ENCODE peak calls at places on chromosomes 13 and 19, in eight cellular contexts. One of them, this sample, is unnamed.

GRCh38 chr19:13843104-13843921 is 33.6 kb upstream of the NANOS3 start:
- DNase-seq in tibial nerve: no peak
- DNase-seq in body of pancreas: peak
- DNase-seq in GM12891: no peak
- DNase-seq in A549: peak
- DNase-seq in endothelial cell of umbilical vein: peak
- DNase-seq in esophagus squamous epithelium: no peak
- DNase-seq in stomach: peak
- DNase-seq in this sample: no peak

GRCh38 chr13:94435604-94436226 is 43.8 kb downstream of the DCT start:
- DNase-seq in tibial nerve: no peak
- DNase-seq in body of pancreas: no peak
- DNase-seq in GM12891: no peak
- DNase-seq in A549: peak
- DNase-seq in endothelial cell of umbilical vein: peak
- DNase-seq in esophagus squamous epithelium: no peak
- DNase-seq in stomach: no peak
- DNase-seq in this sample: peak

GRCh38 chr19:45847661-45848060 is 15.3 kb downstream of the SYMPK start:
- DNase-seq in tibial nerve: no peak
- DNase-seq in body of pancreas: no peak
- DNase-seq in GM12891: no peak
- DNase-seq in A549: no peak
- DNase-seq in endothelial cell of umbilical vein: no peak
- DNase-seq in esophagus squamous epithelium: no peak
- DNase-seq in stomach: no peak
- DNase-seq in this sample: no peak

GRCh38 chr19:29967623-29968022 is 25.6 kb downstream of the URI1 start:
- DNase-seq in tibial nerve: no peak
- DNase-seq in body of pancreas: no peak
- DNase-seq in GM12891: no peak
- DNase-seq in A549: no peak
- DNase-seq in endothelial cell of umbilical vein: no peak
- DNase-seq in esophagus squamous epithelium: no peak
- DNase-seq in stomach: no peak
- DNase-seq in this sample: peak

GRCh38 chr19:19262190-19263057 is 10.7 kb downstream of the TM6SF2 start:
- DNase-seq in tibial nerve: no peak
- DNase-seq in body of pancreas: no peak
- DNase-seq in GM12891: peak
- DNase-seq in A549: no peak
- DNase-seq in endothelial cell of umbilical vein: no peak
- DNase-seq in esophagus squamous epithelium: no peak
- DNase-seq in stomach: no peak
- DNase-seq in this sample: peak

GRCh38 chr13:51262501-51263211 is 40.5 kb downstream of the FAM124A start:
- DNase-seq in tibial nerve: no peak
- DNase-seq in body of pancreas: no peak
- DNase-seq in GM12891: no peak
- DNase-seq in A549: no peak
- DNase-seq in endothelial cell of umbilical vein: no peak
- DNase-seq in esophagus squamous epithelium: no peak
- DNase-seq in stomach: no peak
- DNase-seq in this sample: peak

GRCh38 chr19:57664269-57665127 is 4.2 kb upstream of the ZSCAN4 start:
- DNase-seq in tibial nerve: no peak
- DNase-seq in body of pancreas: peak
- DNase-seq in GM12891: peak
- DNase-seq in A549: no peak
- DNase-seq in endothelial cell of umbilical vein: peak
- DNase-seq in esophagus squamous epithelium: no peak
- DNase-seq in stomach: peak
- DNase-seq in this sample: peak

GRCh38 chr19:13825489-13826475 is 30.5 kb downstream of the ZSWIM4 start:
- DNase-seq in tibial nerve: no peak
- DNase-seq in body of pancreas: no peak
- DNase-seq in GM12891: no peak
- DNase-seq in A549: peak
- DNase-seq in endothelial cell of umbilical vein: no peak
- DNase-seq in esophagus squamous epithelium: no peak
- DNase-seq in stomach: no peak
- DNase-seq in this sample: peak

GRCh38 chr19:52221831-52222375 is 32.1 kb downstream of the PPP2R1A start:
- DNase-seq in tibial nerve: no peak
- DNase-seq in body of pancreas: no peak
- DNase-seq in GM12891: no peak
- DNase-seq in A549: no peak
- DNase-seq in endothelial cell of umbilical vein: no peak
- DNase-seq in esophagus squamous epithelium: no peak
- DNase-seq in stomach: no peak
- DNase-seq in this sample: no peak

GRCh38 chr13:36362251-36362650 is 16.1 kb upstream of the SPART start:
- DNase-seq in tibial nerve: no peak
- DNase-seq in body of pancreas: no peak
- DNase-seq in GM12891: no peak
- DNase-seq in A549: peak
- DNase-seq in endothelial cell of umbilical vein: no peak
- DNase-seq in esophagus squamous epithelium: no peak
- DNase-seq in stomach: no peak
- DNase-seq in this sample: peak

GRCh38 chr13:71979616-71980015 is 112.6 kb upstream of the DACH1 start:
- DNase-seq in tibial nerve: no peak
- DNase-seq in body of pancreas: peak
- DNase-seq in GM12891: no peak
- DNase-seq in A549: peak
- DNase-seq in endothelial cell of umbilical vein: peak
- DNase-seq in esophagus squamous epithelium: no peak
- DNase-seq in stomach: no peak
- DNase-seq in this sample: peak

GRCh38 chr13:41981961-41982723 is 21.2 kb upstream of the VWA8 start:
- DNase-seq in tibial nerve: no peak
- DNase-seq in body of pancreas: no peak
- DNase-seq in GM12891: no peak
- DNase-seq in A549: no peak
- DNase-seq in endothelial cell of umbilical vein: no peak
- DNase-seq in esophagus squamous epithelium: no peak
- DNase-seq in stomach: no peak
- DNase-seq in this sample: no peak

GRCh38 chr13:79423801-79424642 is 18.0 kb upstream of the RBM26 start:
- DNase-seq in tibial nerve: no peak
- DNase-seq in body of pancreas: peak
- DNase-seq in GM12891: no peak
- DNase-seq in A549: peak
- DNase-seq in endothelial cell of umbilical vein: peak
- DNase-seq in esophagus squamous epithelium: no peak
- DNase-seq in stomach: no peak
- DNase-seq in this sample: peak

GRCh38 chr19:53467138-53467502 is 413 bp upstream of the ZNF813 start:
- DNase-seq in tibial nerve: no peak
- DNase-seq in body of pancreas: no peak
- DNase-seq in GM12891: peak
- DNase-seq in A549: no peak
- DNase-seq in endothelial cell of umbilical vein: no peak
- DNase-seq in esophagus squamous epithelium: no peak
- DNase-seq in stomach: no peak
- DNase-seq in this sample: no peak

GRCh38 chr13:110394371-110394841 is 87.3 kb downstream of the COL4A2 start:
- DNase-seq in tibial nerve: no peak
- DNase-seq in body of pancreas: no peak
- DNase-seq in GM12891: no peak
- DNase-seq in A549: no peak
- DNase-seq in endothelial cell of umbilical vein: no peak
- DNase-seq in esophagus squamous epithelium: no peak
- DNase-seq in stomach: no peak
- DNase-seq in this sample: no peak

GRCh38 chr13:111486801-111487200 is 166.4 kb downstream of the TEX29 start:
- DNase-seq in tibial nerve: no peak
- DNase-seq in body of pancreas: no peak
- DNase-seq in GM12891: no peak
- DNase-seq in A549: no peak
- DNase-seq in endothelial cell of umbilical vein: no peak
- DNase-seq in esophagus squamous epithelium: no peak
- DNase-seq in stomach: peak
- DNase-seq in this sample: no peak

GRCh38 chr13:49649244-49649962 is 21.1 kb downstream of the ARL11 start:
- DNase-seq in tibial nerve: no peak
- DNase-seq in body of pancreas: no peak
- DNase-seq in GM12891: no peak
- DNase-seq in A549: peak
- DNase-seq in endothelial cell of umbilical vein: peak
- DNase-seq in esophagus squamous epithelium: no peak
- DNase-seq in stomach: no peak
- DNase-seq in this sample: no peak

DNA sequence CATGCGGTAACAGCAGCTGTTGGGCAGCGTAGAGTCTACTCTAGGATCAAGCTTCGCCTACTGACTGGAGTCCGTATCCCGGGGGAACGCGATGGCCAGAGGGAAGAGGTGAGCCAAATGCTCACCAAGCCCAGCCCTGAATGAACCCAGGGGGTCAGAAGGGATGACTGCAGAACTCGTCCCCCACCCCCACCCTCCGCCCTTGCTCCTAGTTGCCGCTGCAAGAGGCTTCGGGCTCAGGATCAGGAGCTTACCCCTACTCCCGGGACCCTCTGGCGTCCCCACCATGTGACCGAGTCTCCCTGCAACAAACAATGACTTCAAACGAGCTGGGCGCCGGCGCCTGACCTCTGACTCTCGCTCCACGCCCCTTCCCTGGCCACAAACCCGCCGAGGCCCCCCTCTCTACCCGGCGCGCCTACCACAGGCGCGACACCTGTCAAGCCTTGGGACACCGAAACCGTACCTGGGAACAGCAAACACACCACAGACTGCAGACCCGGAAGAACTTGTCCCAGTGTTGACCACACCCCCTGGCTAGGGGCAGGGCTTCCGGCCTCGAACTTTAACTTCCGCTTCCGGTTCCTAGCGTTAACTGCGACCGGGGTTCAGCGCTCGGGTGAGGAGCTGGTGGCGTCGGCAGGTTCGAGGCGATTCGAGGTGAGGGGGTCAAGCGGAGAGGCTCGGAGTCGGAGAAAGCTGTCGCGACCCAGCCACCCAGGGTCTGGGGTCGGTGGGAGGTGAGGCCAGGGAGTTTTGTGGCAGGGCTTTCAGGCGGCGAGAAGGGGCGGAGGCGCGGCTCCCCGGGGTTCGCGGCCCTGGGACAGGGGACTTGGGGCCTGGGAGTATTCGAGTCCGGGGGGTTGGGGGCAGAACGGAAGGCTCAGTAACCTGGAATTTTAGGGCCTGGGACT is at the start of gene UBL5:
- DNase-seq in tibial nerve: peak
- DNase-seq in body of pancreas: peak
- DNase-seq in GM12891: peak
- DNase-seq in A549: peak
- DNase-seq in endothelial cell of umbilical vein: peak
- DNase-seq in esophagus squamous epithelium: peak
- DNase-seq in stomach: peak
- DNase-seq in this sample: peak
- TF ChIP-seq POLR2A in tibial nerve: peak
- TF ChIP-seq POLR2A in body of pancreas: peak
- TF ChIP-seq POLR2A in GM12891: peak
- TF ChIP-seq POLR2A in A549: peak
- TF ChIP-seq POLR2A in endothelial cell of umbilical vein: peak
- TF ChIP-seq POLR2A in esophagus squamous epithelium: peak
- TF ChIP-seq POLR2A in stomach: no peak
- TF ChIP-seq POLR2A in this sample: peak

DNA sequence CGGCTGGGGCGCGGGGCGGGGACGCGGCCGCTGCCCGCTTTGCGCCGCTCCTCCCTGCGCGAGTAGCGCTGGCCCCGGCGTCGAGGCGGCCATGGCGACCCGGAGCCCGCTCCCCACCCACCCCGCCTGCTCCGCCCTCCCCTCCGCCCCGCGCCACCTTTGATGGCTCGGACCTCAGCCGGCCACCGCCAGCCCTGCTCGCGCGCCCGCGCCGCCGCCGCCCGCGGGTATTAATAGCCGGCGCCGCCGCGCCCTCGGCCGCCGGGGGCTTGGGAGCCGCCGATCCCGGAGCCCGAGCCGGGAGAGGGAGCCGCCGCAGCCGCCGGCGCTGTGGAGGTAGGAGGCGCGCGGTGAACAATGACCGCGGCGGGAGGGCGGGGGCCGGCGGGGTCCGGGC is 261 bp downstream of the FARP1 start:
- DNase-seq in tibial nerve: no peak
- DNase-seq in body of pancreas: no peak
- DNase-seq in GM12891: no peak
- DNase-seq in A549: no peak
- DNase-seq in endothelial cell of umbilical vein: no peak
- DNase-seq in esophagus squamous epithelium: no peak
- DNase-seq in stomach: no peak
- DNase-seq in this sample: no peak
- TF ChIP-seq POLR2A in tibial nerve: no peak
- TF ChIP-seq POLR2A in body of pancreas: no peak
- TF ChIP-seq POLR2A in GM12891: no peak
- TF ChIP-seq POLR2A in A549: peak
- TF ChIP-seq POLR2A in endothelial cell of umbilical vein: no peak
- TF ChIP-seq POLR2A in esophagus squamous epithelium: no peak
- TF ChIP-seq POLR2A in stomach: no peak
- TF ChIP-seq POLR2A in this sample: no peak

GRCh38 chr19:3176715-3177501 is 1.7 kb upstream of the S1PR4 start:
- DNase-seq in tibial nerve: no peak
- DNase-seq in body of pancreas: no peak
- DNase-seq in GM12891: no peak
- DNase-seq in A549: peak
- DNase-seq in endothelial cell of umbilical vein: no peak
- DNase-seq in esophagus squamous epithelium: no peak
- DNase-seq in stomach: peak
- DNase-seq in this sample: peak
- TF ChIP-seq POLR2A in tibial nerve: no peak
- TF ChIP-seq POLR2A in body of pancreas: no peak
- TF ChIP-seq POLR2A in GM12891: no peak
- TF ChIP-seq POLR2A in A549: no peak
- TF ChIP-seq POLR2A in endothelial cell of umbilical vein: no peak
- TF ChIP-seq POLR2A in esophagus squamous epithelium: peak
- TF ChIP-seq POLR2A in stomach: no peak
- TF ChIP-seq POLR2A in this sample: no peak

DNA sequence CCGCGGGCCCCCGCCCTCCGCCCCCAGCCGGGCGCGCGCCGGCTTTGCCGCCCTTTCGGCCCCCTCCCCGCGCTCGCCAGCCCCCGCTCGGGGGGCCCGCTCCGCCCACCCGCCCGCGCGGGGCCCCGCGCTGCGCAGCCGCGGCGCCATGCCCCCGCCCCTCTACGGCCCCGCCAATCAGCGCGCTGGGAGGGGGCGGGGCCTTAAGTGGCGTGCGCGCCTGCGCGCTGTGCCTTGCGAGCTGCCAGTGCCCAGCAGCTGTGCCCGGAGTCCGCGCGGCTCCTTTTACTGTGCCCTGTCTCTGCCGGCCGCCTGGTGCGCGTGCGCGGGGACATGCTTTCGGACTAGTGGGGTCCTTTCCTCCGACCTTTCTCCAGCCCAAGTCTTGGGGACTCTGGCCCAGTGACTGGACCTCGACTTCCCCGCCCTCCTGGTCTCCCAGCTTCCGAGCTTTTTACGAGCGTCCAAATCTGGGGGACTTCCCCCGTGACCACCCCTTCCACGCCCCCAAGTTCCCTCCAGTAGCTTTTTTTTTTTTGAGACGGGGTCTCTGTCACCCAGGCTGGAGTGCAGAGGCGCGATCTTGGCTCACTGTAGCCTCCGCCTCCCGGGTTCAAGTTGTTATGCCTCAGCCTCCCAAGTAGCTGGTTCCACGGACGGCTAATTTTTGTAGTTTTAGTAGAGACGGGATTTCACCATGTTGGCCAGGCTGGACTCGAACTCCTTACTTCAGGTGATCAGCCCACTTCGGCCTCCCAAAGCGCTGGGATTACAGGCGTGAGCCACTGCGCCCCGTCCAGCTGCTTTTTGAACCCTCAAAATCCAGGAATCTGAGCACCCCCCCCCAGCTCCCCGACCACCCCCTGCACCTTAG is at the start of gene MBD3:
- DNase-seq in tibial nerve: peak
- DNase-seq in body of pancreas: peak
- DNase-seq in GM12891: peak
- DNase-seq in A549: peak
- DNase-seq in endothelial cell of umbilical vein: peak
- DNase-seq in esophagus squamous epithelium: peak
- DNase-seq in stomach: peak
- DNase-seq in this sample: peak
- TF ChIP-seq POLR2A in tibial nerve: peak
- TF ChIP-seq POLR2A in body of pancreas: peak
- TF ChIP-seq POLR2A in GM12891: peak
- TF ChIP-seq POLR2A in A549: peak
- TF ChIP-seq POLR2A in endothelial cell of umbilical vein: peak
- TF ChIP-seq POLR2A in esophagus squamous epithelium: peak
- TF ChIP-seq POLR2A in stomach: no peak
- TF ChIP-seq POLR2A in this sample: peak